ENCODE peak calls at places on chromosomes 1 and 21, in six cellular contexts. I, F, G, P, L and A are unnamed samples.

GRCh38 chr1:248631354-248632041 is 3.4 kb downstream of the OR2T11 start:
- DNase-seq in I (no peak), F (no peak), G (no peak), P (peak), L (no peak), A (no peak)

GRCh38 chr1:246450485-246451251 is 56.4 kb downstream of the SMYD3 start:
- DNase-seq in I (peak), F (peak), G (peak), P (peak), L (peak), A (no peak)

GRCh38 chr1:164748253-164748899 is 189.4 kb downstream of the PBX1 start:
- DNase-seq in I (peak), F (no peak), G (no peak), P (peak), L (peak), A (no peak)

GRCh38 chr21:38646213-38646837 is 148.0 kb upstream of the ERG start:
- DNase-seq in I (no peak), F (no peak), G (no peak), P (no peak), L (no peak), A (no peak)

GRCh38 chr1:246971969-246972368 is 35.9 kb downstream of the ZNF695 start:
- DNase-seq in I (no peak), F (peak), G (no peak), P (no peak), L (no peak), A (no peak)

GRCh38 chr1:26317612-26318337 is at the start of gene CD52:
- DNase-seq in I (no peak), F (peak), G (peak), P (no peak), L (no peak), A (no peak)

GRCh38 chr1:222329493-222330045 is 218.3 kb downstream of the HHIPL2 start:
- DNase-seq in I (peak), F (no peak), G (no peak), P (no peak), L (no peak), A (no peak)

GRCh38 chr1:44655609-44656008 is 18.7 kb downstream of the TMEM53 start:
- DNase-seq in I (no peak), F (peak), G (peak), P (peak), L (peak), A (no peak)

GRCh38 chr1:94654031-94654430 is 112.5 kb upstream of the F3 start:
- DNase-seq in I (peak), F (no peak), G (no peak), P (peak), L (no peak), A (no peak)

GRCh38 chr1:71521655-71522264 is 440.9 kb upstream of the ZRANB2 start:
- DNase-seq in I (no peak), F (peak), G (no peak), P (peak), L (peak), A (peak)

GRCh38 chr1:109761227-109762038 is 2.3 kb downstream of the EPS8L3 start:
- DNase-seq in I (no peak), F (no peak), G (no peak), P (no peak), L (no peak), A (no peak)

GRCh38 chr1:221829327-221830011 is 87.6 kb upstream of the DUSP10 start:
- DNase-seq in I (no peak), F (no peak), G (no peak), P (no peak), L (peak), A (no peak)

GRCh38 chr21:37562920-37563640 is 196.5 kb downstream of the DYRK1A start:
- DNase-seq in I (no peak), F (no peak), G (no peak), P (no peak), L (no peak), A (no peak)

GRCh38 chr21:34367320-34367935 is 3.6 kb downstream of the KCNE2 start:
- DNase-seq in I (peak), F (peak), G (no peak), P (peak), L (peak), A (peak)

GRCh38 chr1:19639999-19640362 is 4.1 kb upstream of the NBL1 start:
- DNase-seq in I (no peak), F (no peak), G (no peak), P (peak), L (no peak), A (no peak)

GRCh38 chr1:168320805-168321577 is 40.3 kb downstream of the TBX19 start:
- DNase-seq in I (peak), F (no peak), G (peak), P (peak), L (peak), A (no peak)

GRCh38 chr1:57422271-57423134 is 1.4 kb downstream of the DAB1 start:
- DNase-seq in I (no peak), F (peak), G (no peak), P (no peak), L (no peak), A (no peak)

GRCh38 chr1:40844887-40845878 is 17.0 kb downstream of the CITED4 start:
- DNase-seq in I (no peak), F (no peak), G (no peak), P (no peak), L (no peak), A (no peak)

GRCh38 chr1:118101445-118101844 is 83.6 kb downstream of the SPAG17 start:
- DNase-seq in I (no peak), F (no peak), G (no peak), P (no peak), L (no peak), A (no peak)

GRCh38 chr1:221246628-221247027 is 367.4 kb downstream of the HLX start:
- DNase-seq in I (no peak), F (no peak), G (no peak), P (no peak), L (no peak), A (no peak)

GRCh38 chr1:190436615-190437014 is 41.0 kb downstream of the BRINP3 start:
- DNase-seq in I (peak), F (no peak), G (no peak), P (peak), L (peak), A (peak)

GRCh38 chr1:28578696-28579218 is 13.3 kb upstream of the RAB42 start:
- DNase-seq in I (no peak), F (no peak), G (peak), P (no peak), L (no peak), A (no peak)

GRCh38 chr1:210143465-210144062 is 89.0 kb upstream of the SERTAD4 start:
- DNase-seq in I (peak), F (peak), G (peak), P (peak), L (peak), A (no peak)

GRCh38 chr1:220810179-220810653 is 23.5 kb downstream of the MTARC1 start:
- DNase-seq in I (peak), F (peak), G (peak), P (peak), L (peak), A (peak)

GRCh38 chr21:32457360-32457840 is 44.9 kb downstream of the EVA1C start:
- DNase-seq in I (peak), F (peak), G (peak), P (peak), L (peak), A (no peak)

GRCh38 chr1:153379591-153379990 is 4.2 kb upstream of the S100A12 start:
- DNase-seq in I (no peak), F (no peak), G (no peak), P (no peak), L (no peak), A (no peak)

GRCh38 chr1:36953061-36953460 is 81.3 kb downstream of the GRIK3 start:
- DNase-seq in I (no peak), F (no peak), G (no peak), P (no peak), L (no peak), A (no peak)

GRCh38 chr1:191641420-191642215 is 516.6 kb upstream of the RGS18 start:
- DNase-seq in I (no peak), F (no peak), G (no peak), P (no peak), L (no peak), A (no peak)

GRCh38 chr21:41917531-41917930 is 36.3 kb downstream of the C2CD2 start:
- DNase-seq in I (no peak), F (no peak), G (no peak), P (no peak), L (no peak), A (no peak)

GRCh38 chr21:26939532-26940181 is 27.2 kb downstream of the ADAMTS5 start:
- DNase-seq in I (no peak), F (no peak), G (no peak), P (no peak), L (no peak), A (no peak)

GRCh38 chr1:111227875-111228747 is 598 bp downstream of the CHI3L2 start:
- DNase-seq in I (peak), F (no peak), G (no peak), P (peak), L (peak), A (no peak)

GRCh38 chr21:34935868-34936267 is 113.2 kb downstream of the RUNX1 start:
- DNase-seq in I (no peak), F (no peak), G (no peak), P (no peak), L (no peak), A (no peak)

GRCh38 chr21:16496594-16496993 is 766.8 kb downstream of the USP25 start:
- DNase-seq in I (no peak), F (no peak), G (no peak), P (no peak), L (peak), A (no peak)

GRCh38 chr1:114715952-114716303 is 643 bp downstream of the NRAS start:
- DNase-seq in I (no peak), F (no peak), G (peak), P (no peak), L (no peak), A (no peak)

DNA sequence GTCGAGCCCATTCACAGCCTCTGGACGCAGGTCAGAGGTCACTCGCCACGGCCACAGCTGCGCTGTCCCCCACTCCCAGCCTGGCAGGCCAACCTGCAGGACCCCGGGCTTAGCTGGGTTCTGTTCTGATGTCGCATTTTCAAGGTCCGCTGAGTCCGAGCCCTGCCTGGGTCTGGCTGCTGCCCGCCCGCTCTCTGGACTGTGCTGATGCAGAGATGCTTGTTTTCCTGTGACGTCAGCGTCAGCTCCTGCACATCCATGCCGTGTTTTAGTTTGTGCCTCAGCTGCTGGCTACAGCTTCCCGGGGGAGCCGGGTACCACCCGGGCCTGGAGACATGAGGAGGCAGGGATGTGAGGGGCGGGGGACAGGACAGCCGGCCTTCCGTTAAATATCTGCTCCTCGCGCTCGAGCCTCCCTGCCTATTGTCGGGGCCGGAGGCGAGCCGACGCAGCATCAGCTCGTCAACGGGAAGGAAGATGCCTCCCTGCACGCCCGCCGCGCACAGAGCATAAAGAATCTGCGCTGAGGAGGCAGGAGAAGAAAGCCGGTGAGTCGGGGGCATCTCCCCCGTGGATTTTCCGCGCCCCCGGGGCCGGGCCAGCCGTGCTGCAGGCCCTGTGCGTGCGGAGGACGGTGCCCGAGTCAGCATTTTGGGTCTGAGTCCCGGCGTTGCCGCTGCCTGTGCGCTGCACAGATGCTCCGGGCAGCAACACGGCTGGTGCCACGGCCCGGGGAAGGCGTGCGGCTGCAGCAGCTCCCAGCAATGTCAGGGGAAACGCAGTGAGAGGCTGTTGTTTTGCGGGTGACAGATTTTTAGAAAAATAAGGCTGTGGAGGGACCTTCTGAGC is 23.4 kb downstream of the PRKCZ start:
- DNase-seq in I (no peak), F (no peak), G (peak), P (no peak), L (no peak), A (no peak)
- TF ChIP-seq EZH2 in I (no peak), F (no peak), G (peak), P (no peak), L (no peak), A (peak)

GRCh38 chr21:44335266-44336059 is 3.7 kb downstream of the CFAP410 start:
- DNase-seq in I (no peak), F (no peak), G (no peak), P (no peak), L (no peak), A (no peak)
- TF ChIP-seq POLR2AphosphoS5 in I (no peak), F (no peak), G (no peak), P (no peak), L (no peak), A (no peak)

DNA sequence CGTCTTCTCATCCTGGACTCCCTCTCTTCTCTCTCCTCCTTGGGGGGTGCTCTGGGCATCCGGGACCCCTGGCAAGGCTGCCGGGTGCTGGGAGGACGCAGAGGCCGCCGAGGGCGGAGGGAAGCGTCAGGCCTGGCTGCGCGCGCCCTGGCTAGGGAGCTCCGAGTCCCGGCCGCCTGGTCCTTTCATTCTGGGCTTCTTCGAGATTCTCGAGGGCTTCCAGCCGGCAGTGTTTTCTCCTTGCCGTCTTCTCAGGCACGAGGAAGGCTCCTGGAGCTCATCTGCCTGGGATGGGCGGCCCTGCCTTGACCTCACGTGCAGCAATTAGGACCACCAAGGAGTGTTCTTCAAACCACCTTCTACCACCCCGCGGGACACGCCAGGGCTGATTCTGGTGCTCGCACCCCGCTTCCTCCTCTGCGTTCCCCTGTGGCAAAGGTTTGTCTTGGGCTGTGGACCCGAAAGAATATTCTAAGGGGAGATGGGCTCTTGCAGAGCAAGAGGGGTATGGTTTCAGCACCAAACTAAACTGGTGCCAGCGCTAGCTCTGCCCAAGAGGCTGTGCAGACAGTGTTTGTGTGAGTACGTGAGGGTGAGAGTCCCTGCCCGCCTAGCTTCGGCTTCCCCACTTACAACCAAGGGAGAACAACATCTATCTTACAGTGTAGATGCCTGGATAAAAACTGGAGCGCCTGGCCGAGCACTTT is 36.5 kb downstream of the PIK3CD start:
- DNase-seq in I (no peak), F (peak), G (peak), P (no peak), L (peak), A (no peak)
- TF ChIP-seq EZH2 in I (no peak), F (peak), G (no peak), P (no peak), L (no peak), A (no peak)

GRCh38 chr21:44911384-44912157 is 9.1 kb downstream of the ITGB2 start:
- DNase-seq in I (no peak), F (no peak), G (peak), P (peak), L (peak), A (no peak)
- TF ChIP-seq POLR2AphosphoS5 in I (no peak), F (no peak), G (no peak), P (no peak), L (no peak), A (no peak)

GRCh38 chr1:46487818-46488218 is 1.8 kb upstream of the DMBX1 start:
- DNase-seq in I (no peak), F (peak), G (peak), P (no peak), L (no peak), A (no peak)

GRCh38 chr1:46483597-46483996 is 6.0 kb upstream of the DMBX1 start:
- DNase-seq in I (no peak), F (no peak), G (no peak), P (no peak), L (no peak), A (no peak)

GRCh38 chr1:46486432-46487015 is 3.1 kb upstream of the DMBX1 start:
- DNase-seq in I (no peak), F (no peak), G (no peak), P (no peak), L (no peak), A (no peak)

GRCh38 chr1:46485564-46486431 is 3.8 kb upstream of the DMBX1 start:
- DNase-seq in I (no peak), F (peak), G (no peak), P (no peak), L (no peak), A (no peak)

GRCh38 chr1:46484783-46485490 is 4.7 kb upstream of the DMBX1 start:
- DNase-seq in I (no peak), F (peak), G (peak), P (no peak), L (no peak), A (no peak)
- TF ChIP-seq EZH2 in I (no peak), F (peak), G (no peak), P (no peak), L (no peak), A (no peak)

GRCh38 chr1:64248065-64248464 is 44.6 kb downstream of the UBE2U start:
- DNase-seq in I (no peak), F (peak), G (no peak), P (no peak), L (no peak), A (no peak)
- TF ChIP-seq POLR2AphosphoS5 in I (no peak), F (no peak), G (no peak), P (no peak), L (no peak), A (no peak)

GRCh38 chr1:170659404-170660035 is 4.4 kb upstream of the PRRX1 start:
- DNase-seq in I (no peak), F (peak), G (no peak), P (no peak), L (no peak), A (no peak)

GRCh38 chr1:170660281-170660713 is 3.6 kb upstream of the PRRX1 start:
- DNase-seq in I (no peak), F (peak), G (no peak), P (no peak), L (no peak), A (no peak)

GRCh38 chr1:170662561-170662971 is 1.4 kb upstream of the PRRX1 start:
- DNase-seq in I (no peak), F (no peak), G (no peak), P (no peak), L (no peak), A (no peak)

GRCh38 chr1:170661646-170662411 is 2.1 kb upstream of the PRRX1 start:
- DNase-seq in I (no peak), F (peak), G (no peak), P (no peak), L (peak), A (no peak)

GRCh38 chr1:170660874-170661645 is 2.9 kb upstream of the PRRX1 start:
- DNase-seq in I (no peak), F (peak), G (no peak), P (no peak), L (peak), A (no peak)
- TF ChIP-seq EZH2 in I (no peak), F (peak), G (no peak), P (no peak), L (no peak), A (no peak)

GRCh38 chr1:117069220-117069844 is 9.2 kb downstream of the TTF2 start:
- DNase-seq in I (no peak), F (no peak), G (no peak), P (no peak), L (no peak), A (no peak)

GRCh38 chr1:117070124-117070523 is 10.0 kb downstream of the TTF2 start:
- DNase-seq in I (no peak), F (no peak), G (no peak), P (no peak), L (no peak), A (no peak)

GRCh38 chr1:117068580-117068979 is 8.5 kb downstream of the TTF2 start:
- DNase-seq in I (no peak), F (no peak), G (no peak), P (no peak), L (no peak), A (no peak)

GRCh38 chr1:117066367-117066766 is 6.2 kb downstream of the TTF2 start:
- DNase-seq in I (no peak), F (no peak), G (no peak), P (no peak), L (no peak), A (no peak)

GRCh38 chr1:117067528-117068370 is 7.6 kb downstream of the TTF2 start:
- DNase-seq in I (peak), F (peak), G (peak), P (peak), L (peak), A (no peak)
- TF ChIP-seq POLR2AphosphoS5 in I (no peak), F (no peak), G (no peak), P (no peak), L (no peak), A (no peak)

GRCh38 chr1:205481629-205482071 is 22.8 kb upstream of the CDK18 start:
- DNase-seq in I (no peak), F (no peak), G (no peak), P (no peak), L (no peak), A (no peak)
- TF ChIP-seq EZH2 in I (no peak), F (no peak), G (no peak), P (no peak), L (no peak), A (no peak)